ENCODE peak calls at places on chromosomes 5 and 9, in six cellular contexts. V is H9, W is psoas muscle, A is transverse colon, Z is GM23248, U is right lobe of liver. N is an unnamed sample. For H3K4me1 and H3K9me3, the result is how much of the 10 kb centered on the place peaks cover.

GRCh38 chr9:132207839-132208615 is 46.2 kb downstream of the NTNG2 start:
- DNase-seq in A (no peak), W (no peak), Z (no peak), U (no peak), V (peak), N (no peak)

GRCh38 chr5:2851895-2852294 is 100.4 kb upstream of the IRX2 start:
- DNase-seq in U (no peak), Z (no peak), W (no peak), V (no peak), A (no peak), N (no peak)

GRCh38 chr9:36276840-36277239 is 18.6 kb upstream of the GNE start:
- DNase-seq in A (peak), V (no peak), U (no peak), Z (peak), W (no peak), N (no peak)

GRCh38 chr9:107504585-107505455 is 15.3 kb upstream of the KLF4 start:
- DNase-seq in A (peak), U (no peak), Z (peak), V (no peak), W (no peak), N (peak)

GRCh38 chr9:14180077-14180941 is 133.6 kb downstream of the NFIB start:
- DNase-seq in U (peak), A (peak), V (no peak), Z (no peak), W (no peak), N (no peak)

GRCh38 chr5:107673368-107674136 is 2.8 kb upstream of the EFNA5 start:
- DNase-seq in V (peak), Z (peak), U (peak), A (peak), W (peak), N (peak)

GRCh38 chr9:134320195-134320885 is 5.9 kb upstream of the RXRA start:
- DNase-seq in A (no peak), V (no peak), Z (no peak), U (peak), W (peak), N (no peak)

GRCh38 chr9:32939576-32939975 is 61.9 kb downstream of the APTX start:
- DNase-seq in W (no peak), Z (no peak), V (no peak), A (no peak), U (no peak), N (no peak)

GRCh38 chr9:100700689-100701318 is 122.9 kb downstream of the CAVIN4 start:
- DNase-seq in U (no peak), Z (peak), V (peak), W (no peak), A (no peak), N (no peak)

GRCh38 chr9:90167920-90168319 is 474.7 kb downstream of the DIRAS2 start:
- DNase-seq in U (no peak), W (no peak), A (no peak), V (no peak), Z (no peak), N (no peak)

GRCh38 chr5:177147239-177147638 is 13.7 kb downstream of the NSD1 start:
- DNase-seq in A (no peak), Z (peak), U (peak), V (no peak), W (no peak), N (no peak)

GRCh38 chr5:139481122-139481533 is 1.4 kb downstream of the STING1 start:
- DNase-seq in U (no peak), A (no peak), V (no peak), W (peak), Z (peak), N (peak)

GRCh38 chr5:73728493-73729273 is 102.7 kb downstream of the ARHGEF28 start:
- DNase-seq in U (no peak), Z (no peak), W (no peak), A (no peak), V (no peak), N (no peak)

GRCh38 chr5:143014017-143014651 is 244.0 kb downstream of the ARHGAP26 start:
- DNase-seq in Z (peak), V (peak), W (peak), A (peak), U (no peak), N (peak)

GRCh38 chr5:148401604-148402003 is 17.8 kb downstream of the FBXO38 start:
- DNase-seq in A (no peak), V (no peak), U (no peak), Z (peak), W (no peak), N (no peak)

GRCh38 chr9:94912700-94913249 is 186.3 kb downstream of the AOPEP start:
- DNase-seq in V (no peak), A (no peak), W (no peak), U (no peak), Z (peak), N (no peak)

GRCh38 chr5:59193616-59194319 is 610.9 kb downstream of the RAB3C start:
- DNase-seq in W (peak), U (no peak), V (no peak), A (no peak), Z (peak), N (peak)

GRCh38 chr5:105767265-105767664 is 1903.5 kb downstream of the EFNA5 start:
- DNase-seq in A (no peak), U (no peak), V (no peak), W (no peak), Z (no peak), N (no peak)

GRCh38 chr5:135209495-135209837 is 175.4 kb upstream of the PITX1 start:
- DNase-seq in Z (no peak), A (peak), W (no peak), U (no peak), V (peak), N (no peak)

GRCh38 chr5:21646469-21646868 is 1206.7 kb downstream of the CDH12 start:
- DNase-seq in A (no peak), V (no peak), U (no peak), W (no peak), Z (no peak), N (no peak)

GRCh38 chr5:173883347-173883924 is 4.7 kb upstream of the CPEB4 start:
- DNase-seq in U (peak), V (no peak), W (no peak), A (no peak), Z (no peak), N (no peak)

GRCh38 chr5:16740046-16740445 is 123.2 kb upstream of the RETREG1 start:
- DNase-seq in A (no peak), U (no peak), W (no peak), V (peak), Z (no peak), N (no peak)

GRCh38 chr5:142853682-142854081 is 83.5 kb downstream of the ARHGAP26 start:
- DNase-seq in V (no peak), A (no peak), U (no peak), W (no peak), Z (no peak), N (no peak)

GRCh38 chr5:61299254-61299653 is 32.8 kb upstream of the ZSWIM6 start:
- DNase-seq in Z (no peak), W (no peak), U (no peak), A (no peak), V (no peak), N (no peak)

GRCh38 chr5:113759505-113760145 is 246.1 kb downstream of the YTHDC2 start:
- DNase-seq in U (no peak), V (no peak), W (no peak), Z (no peak), A (no peak), N (no peak)

GRCh38 chr5:146940295-146940694 is 61.7 kb upstream of the PPP2R2B start:
- DNase-seq in U (no peak), V (no peak), Z (no peak), W (no peak), A (no peak), N (no peak)

GRCh38 chr5:52041843-52042242 is 658.6 kb downstream of the ISL1 start:
- DNase-seq in Z (no peak), U (no peak), V (no peak), A (no peak), W (no peak), N (no peak)

GRCh38 chr5:160918386-160918785 is 66.4 kb upstream of the ATP10B start:
- DNase-seq in A (no peak), Z (no peak), V (no peak), W (no peak), U (no peak), N (no peak)

GRCh38 chr9:121577201-121577600 is 74.2 kb upstream of the DAB2IP start:
- DNase-seq in V (no peak), Z (no peak), U (no peak), A (no peak), W (no peak), N (peak)

GRCh38 chr5:60355181-60355580 is 344.8 kb downstream of the DEPDC1B start:
- DNase-seq in V (no peak), Z (no peak), U (no peak), A (no peak), W (no peak), N (no peak)

GRCh38 chr5:64767959-64768357 is 533 bp downstream of the SREK1IP1 start:
- DNase-seq in W (no peak), V (peak), U (peak), A (peak), Z (peak), N (peak)

GRCh38 chr9:134922066-134922931 is 4.6 kb upstream of the FCN1 start:
- DNase-seq in U (no peak), W (peak), Z (no peak), V (no peak), A (no peak), N (no peak)

GRCh38 chr9:74803366-74804017 is 84.2 kb downstream of the TRPM6 start:
- DNase-seq in A (no peak), Z (no peak), V (no peak), W (no peak), U (no peak), N (no peak)

GRCh38 chr9:16147726-16148125 is 594.9 kb downstream of the CCDC171 start:
- DNase-seq in A (no peak), V (no peak), Z (no peak), U (no peak), W (no peak), N (no peak)

GRCh38 chr5:164098979-164099378 is 593.6 kb downstream of the MAT2B start:
- DNase-seq in Z (no peak), U (no peak), A (no peak), W (no peak), V (no peak), N (no peak)

GRCh38 chr5:171152382-171152781 is 156.7 kb upstream of the TLX3 start:
- DNase-seq in Z (peak), A (no peak), V (no peak), W (no peak), U (no peak), N (no peak)

GRCh38 chr5:51326844-51327243 is 56.4 kb upstream of the ISL1 start:
- DNase-seq in Z (no peak), V (no peak), W (no peak), U (no peak), A (no peak), N (no peak)

DNA sequence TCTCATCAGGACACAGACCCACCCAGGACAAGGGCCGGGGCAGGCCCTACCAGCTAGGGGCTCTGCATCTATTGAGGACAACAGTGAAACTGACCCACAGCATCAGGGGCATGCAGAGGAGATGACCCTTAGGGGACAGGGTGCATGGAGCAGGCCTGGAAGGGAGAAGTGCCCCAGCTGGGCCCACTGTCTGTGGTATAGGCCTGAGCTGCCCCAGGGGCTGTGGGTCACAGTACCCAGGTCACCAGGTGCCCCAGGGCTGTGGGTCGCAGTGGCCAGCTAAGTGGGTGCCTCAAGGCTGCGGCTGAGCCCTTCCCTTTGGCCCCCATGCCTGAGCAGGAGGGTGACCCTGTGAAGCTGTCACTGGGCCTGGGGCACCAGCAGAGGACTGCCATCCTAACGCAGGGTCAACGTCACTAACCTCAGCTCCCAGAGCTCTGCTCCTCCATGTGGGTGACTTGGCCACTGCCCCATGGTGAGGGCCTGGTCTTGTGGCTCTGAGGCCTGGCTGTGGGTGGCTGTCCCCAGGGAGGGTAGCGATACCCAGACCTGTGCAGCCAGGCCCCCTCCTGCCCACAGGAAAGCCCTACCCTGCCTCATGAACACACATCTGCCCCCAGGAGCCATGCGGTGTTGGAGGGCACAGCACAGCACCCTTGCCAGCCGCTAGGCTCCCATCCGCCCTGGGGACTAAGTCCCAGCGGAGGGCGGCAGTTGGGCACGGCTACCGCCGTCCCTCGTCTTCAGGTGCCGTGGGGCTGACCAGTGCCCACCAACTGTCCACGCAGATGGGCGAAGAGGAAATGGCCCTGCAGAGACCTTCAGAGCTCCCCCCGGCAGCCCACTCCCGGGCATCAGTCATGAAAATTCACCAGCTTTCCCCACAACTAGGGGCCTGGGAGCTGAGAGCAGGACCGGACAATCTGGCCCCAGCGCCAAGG is 4.9 kb downstream of the EDF1 start:
- DNase-seq in V (no peak), W (no peak), Z (no peak), A (peak), U (peak), N (peak)
- H3K4me1 ChIP-seq in V (under half), W (under half), Z (under half), A (half or more), U (under half), N (under half)

GRCh38 chr5:141319202-141319601 is 1.4 kb downstream of the TAF7 start:
- DNase-seq in W (no peak), V (no peak), U (no peak), A (no peak), Z (peak), N (no peak)

GRCh38 chr5:141319699-141320098 is 885 bp downstream of the TAF7 start:
- DNase-seq in Z (no peak), U (no peak), W (no peak), V (no peak), A (no peak), N (no peak)

GRCh38 chr5:141313711-141314110 is 6.9 kb downstream of the TAF7 start:
- DNase-seq in W (no peak), V (no peak), U (no peak), Z (no peak), A (no peak), N (no peak)
- H3K9me3 ChIP-seq in W (half or more), V (under half), U (under half), Z (under half), A (half or more), N (half or more)

GRCh38 chr5:84202136-84202535 is 182.5 kb downstream of the EDIL3 start:
- DNase-seq in Z (no peak), W (no peak), V (no peak), A (no peak), U (no peak), N (no peak)

GRCh38 chr5:84197542-84197941 is 187.1 kb downstream of the EDIL3 start:
- DNase-seq in U (no peak), V (no peak), A (no peak), W (no peak), Z (no peak), N (no peak)
- H3K4me1 ChIP-seq in U (under half), V (under half), A (under half), W (under half), Z (under half), N (under half)

GRCh38 chr5:8805653-8806052 is 740.2 kb downstream of the SEMA5A start:
- DNase-seq in Z (no peak), U (no peak), A (no peak), W (no peak), V (no peak), N (no peak)
- H3K9me3 ChIP-seq in Z (under half), U (under half), A (under half), W (under half), V (under half), N (under half)

DNA sequence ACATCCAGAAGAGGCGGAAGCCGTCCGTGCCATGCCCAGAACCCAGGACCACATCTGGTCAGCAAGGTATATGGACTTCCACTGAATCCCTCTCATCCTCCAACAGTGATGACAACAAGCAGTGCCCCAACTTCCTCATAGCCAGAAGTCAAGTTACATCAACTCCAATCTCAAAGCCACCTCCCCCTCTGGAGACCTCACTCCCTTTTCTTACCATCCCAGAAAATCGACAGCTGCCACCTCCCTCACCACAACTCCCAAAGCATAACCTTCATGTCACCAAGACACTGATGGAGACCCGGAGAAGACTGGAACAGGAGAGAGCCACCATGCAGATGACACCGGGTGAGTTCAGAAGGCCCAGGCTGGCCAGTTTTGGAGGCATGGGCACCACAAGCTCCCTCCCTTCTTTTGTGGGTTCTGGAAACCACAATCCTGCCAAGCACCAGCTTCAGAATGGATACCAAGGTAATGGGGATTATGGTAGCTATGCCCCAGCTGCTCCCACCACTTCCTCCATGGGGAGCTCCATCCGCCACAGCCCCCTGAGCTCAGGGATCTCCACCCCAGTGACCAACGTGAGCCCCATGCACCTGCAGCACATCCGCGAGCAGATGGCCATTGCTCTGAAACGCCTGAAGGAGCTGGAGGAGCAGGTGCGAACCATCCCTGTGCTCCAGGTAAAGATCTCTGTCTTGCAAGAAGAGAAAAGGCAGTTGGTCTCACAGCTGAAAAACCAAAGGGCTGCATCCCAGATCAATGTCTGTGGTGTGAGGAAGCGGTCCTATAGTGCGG is 130.3 kb upstream of the DMRT1 start:
- DNase-seq in Z (no peak), V (no peak), W (no peak), U (no peak), A (no peak), N (peak)
- H3K4me1 ChIP-seq in Z (under half), V (under half), W (half or more), U (half or more), A (under half), N (under half)

GRCh38 chr9:88443480-88444113 is 55.4 kb downstream of the SPIN1 start:
- DNase-seq in V (no peak), A (no peak), Z (no peak), U (no peak), W (no peak), N (no peak)
- H3K9me3 ChIP-seq in V (under half), A (under half), Z (under half), U (under half), W (under half), N (under half)

DNA sequence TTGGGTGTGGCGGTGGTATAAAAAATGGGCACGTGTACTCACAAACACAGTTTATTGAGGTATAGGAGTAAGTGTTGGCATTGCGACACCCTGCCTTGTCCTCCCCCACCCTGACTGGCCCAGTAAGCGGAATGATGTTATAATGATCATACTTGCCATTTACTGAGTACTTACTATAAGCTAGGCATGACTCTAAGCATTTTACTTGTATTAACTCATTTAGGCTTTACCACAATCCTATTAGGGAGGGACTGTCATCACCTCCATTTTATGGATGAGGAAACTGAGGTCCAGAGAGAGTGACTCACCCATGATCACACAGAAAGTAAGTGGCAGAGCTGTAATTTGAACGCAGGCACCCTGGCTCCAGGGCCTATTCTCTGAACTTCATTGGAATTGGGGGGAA is 2.3 kb downstream of the SMIM3 start:
- DNase-seq in Z (peak), U (no peak), W (no peak), V (no peak), A (peak), N (no peak)
- H3K4me1 ChIP-seq in Z (half or more), U (under half), W (under half), V (under half), A (half or more), N (under half)

GRCh38 chr5:81290146-81290545 is 11.2 kb upstream of the ZCCHC9 start:
- DNase-seq in Z (no peak), A (no peak), W (no peak), V (no peak), U (no peak), N (no peak)
- H3K9me3 ChIP-seq in Z (under half), A (under half), W (under half), V (under half), U (under half), N (under half)

GRCh38 chr9:93505518-93506123 is 52.2 kb upstream of the FAM120AOS start:
- DNase-seq in U (no peak), A (no peak), V (no peak), W (no peak), Z (no peak), N (no peak)

GRCh38 chr9:93507780-93508179 is 54.4 kb upstream of the FAM120AOS start:
- DNase-seq in Z (no peak), A (no peak), V (no peak), U (no peak), W (no peak), N (no peak)

GRCh38 chr9:93500571-93501298 is 47.4 kb upstream of the FAM120AOS start:
- DNase-seq in A (no peak), Z (no peak), W (no peak), V (no peak), U (no peak), N (no peak)

GRCh38 chr9:93501406-93501805 is 48.0 kb upstream of the FAM120AOS start:
- DNase-seq in A (no peak), Z (peak), W (no peak), U (no peak), V (no peak), N (no peak)

DNA sequence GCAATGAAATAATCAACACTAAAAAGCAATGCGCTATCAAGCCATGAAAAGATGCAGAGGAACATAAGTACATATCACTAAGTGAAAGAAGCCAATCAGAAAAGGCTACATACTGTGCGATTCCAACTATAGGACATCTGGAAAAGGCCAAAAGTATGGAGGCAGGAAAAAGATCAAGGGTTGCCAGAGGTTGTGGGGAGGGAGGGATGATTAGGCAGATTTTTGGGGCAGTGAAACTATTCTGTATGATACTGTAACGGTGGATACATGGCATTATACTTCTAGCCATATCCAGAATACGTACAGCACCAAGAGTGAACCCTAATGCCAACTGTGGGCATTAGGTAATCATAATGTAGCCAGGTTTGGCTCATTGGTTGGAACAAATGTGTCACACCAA is 50.0 kb upstream of the FAM120AOS start:
- DNase-seq in U (no peak), Z (no peak), A (no peak), V (no peak), W (no peak), N (no peak)
- H3K4me1 ChIP-seq in U (under half), Z (under half), A (under half), V (under half), W (half or more), N (under half)